ENCODE peak calls at places on chromosomes 2 and 18, in six cellular contexts. A, K, Q, G, E and R are unnamed samples.

GRCh38 chr2:143891879-143892308 is 628.0 kb downstream of the ZEB2 start:
- DNase-seq in A (no peak), E (no peak), Q (no peak), K (no peak), G (no peak), R (no peak)

GRCh38 chr2:176910828-176911227 is 301.8 kb upstream of the HNRNPA3 start:
- DNase-seq in A (no peak), E (no peak), Q (peak), K (no peak), G (no peak), R (no peak)

GRCh38 chr2:201471732-201472395 is 20.3 kb downstream of the STRADB start:
- DNase-seq in Q (no peak), E (no peak), A (peak), K (no peak), G (no peak), R (no peak)

GRCh38 chr18:56196495-56197225 is 441.7 kb downstream of the TXNL1 start:
- DNase-seq in K (no peak), Q (no peak), E (no peak), A (no peak), G (no peak), R (no peak)

GRCh38 chr2:241801611-241802420 is 7.2 kb upstream of the NEU4 start:
- DNase-seq in E (no peak), A (no peak), Q (peak), K (no peak), G (no peak), R (no peak)

GRCh38 chr2:218827701-218828476 is 3.7 kb downstream of the PRKAG3 start:
- DNase-seq in A (no peak), G (no peak), K (no peak), E (no peak), Q (no peak), R (no peak)

GRCh38 chr2:216149741-216150140 is 40.6 kb downstream of the XRCC5 start:
- DNase-seq in Q (no peak), K (no peak), E (no peak), G (no peak), A (no peak), R (no peak)

GRCh38 chr2:136251777-136252477 is 134.0 kb upstream of the CXCR4 start:
- DNase-seq in G (no peak), E (no peak), K (no peak), A (no peak), Q (no peak), R (no peak)

GRCh38 chr2:159202568-159203071 is 83.9 kb downstream of the WDSUB1 start:
- DNase-seq in G (no peak), E (no peak), Q (no peak), K (peak), A (no peak), R (no peak)

GRCh38 chr2:43169091-43169936 is 57.1 kb downstream of the ZFP36L2 start:
- DNase-seq in Q (peak), E (peak), K (peak), A (peak), G (no peak), R (no peak)

GRCh38 chr2:219572237-219573001 is at the start of gene INHA:
- DNase-seq in Q (peak), A (no peak), E (no peak), K (no peak), G (no peak), R (no peak)

GRCh38 chr2:231710751-231711676 is 2.7 kb downstream of the PTMA start:
- DNase-seq in Q (no peak), A (peak), K (peak), G (no peak), E (peak), R (no peak)

GRCh38 chr2:152755029-152755428 is 36.6 kb downstream of the ARL6IP6 start:
- DNase-seq in E (no peak), G (no peak), A (peak), Q (no peak), K (no peak), R (no peak)

GRCh38 chr2:95376311-95377215 is 25.9 kb upstream of the FAHD2A start:
- DNase-seq in E (no peak), A (no peak), G (no peak), K (no peak), Q (no peak), R (no peak)

GRCh38 chr2:109030870-109031480 is 42.0 kb upstream of the EDAR start:
- DNase-seq in G (no peak), K (no peak), A (no peak), Q (no peak), E (no peak), R (peak)

GRCh38 chr2:17539993-17540812 is at the start of gene VSNL1:
- DNase-seq in E (peak), Q (peak), G (no peak), A (no peak), K (peak), R (no peak)

GRCh38 chr2:24209389-24210105 is 34.7 kb downstream of the FAM228A start:
- DNase-seq in K (no peak), G (no peak), A (no peak), Q (no peak), E (no peak), R (no peak)

GRCh38 chr2:9975328-9975727 is 23.8 kb downstream of the GRHL1 start:
- DNase-seq in A (no peak), K (no peak), G (no peak), Q (no peak), E (peak), R (no peak)